ENCODE peak calls at places on chromosome 4, in eight cellular contexts. T is mesothelial cell of epicardium; A is uterus; D is lung; L is HT1080; K is stimulated activated CD8-positive, alpha-beta memory T cell treated with anti-CD3 and anti-CD28 coated beads, Interleukin-7, amount 100 ng/mL, for 24 hours; U is cardiac muscle cell; G is activated T-helper 1 cell treated with anti-CD3 and anti-CD28 coated beads, Interleukin-2, amount 50 U/mL, for 16 hours. X is an unnamed sample.

GRCh38 chr4:166527500-166527899 is 654.5 kb downstream of the TLL1 start:
- DNase-seq in T (no peak), A (no peak), D (no peak), L (peak; percentile 60), K (no peak), U (peak; percentile 23), G (no peak), X (no peak)

GRCh38 chr4:168421671-168422070 is 58.6 kb downstream of the DDX60L start:
- DNase-seq in T (no peak), A (no peak), D (no peak), L (peak; percentile 81), K (no peak), U (peak; percentile 71), G (no peak), X (no peak)

GRCh38 chr4:145183023-145183422 is 2.6 kb upstream of the OTUD4 start:
- DNase-seq in T (no peak), A (no peak), D (no peak), L (peak; percentile 14), K (no peak), U (no peak), G (no peak), X (peak; percentile 47)

GRCh38 chr4:127623755-127624087 is 9.0 kb upstream of the INTU start:
- DNase-seq in T (no peak), A (no peak), D (no peak), L (no peak), K (no peak), U (peak; percentile 47), G (no peak), X (no peak)

GRCh38 chr4:1242506-1243450 is 6.2 kb downstream of the CTBP1 start:
- DNase-seq in T (peak; percentile 35), A (no peak), D (no peak), L (no peak), K (no peak), U (no peak), G (no peak), X (no peak)

GRCh38 chr4:177532363-177532762 is 90.1 kb upstream of the AGA start:
- DNase-seq in T (no peak), A (no peak), D (no peak), L (no peak), K (no peak), U (no peak), G (no peak), X (no peak)

GRCh38 chr4:161350946-161351345 is 812.9 kb downstream of the FSTL5 start:
- DNase-seq in T (no peak), A (no peak), D (no peak), L (no peak), K (no peak), U (no peak), G (no peak), X (no peak)

GRCh38 chr4:3010998-3011397 is 47.6 kb downstream of the GRK4 start:
- DNase-seq in T (no peak), A (peak; percentile 34), D (no peak), L (no peak), K (no peak), U (peak; percentile 47), G (no peak), X (no peak)

GRCh38 chr4:23614284-23614892 is 275.5 kb downstream of the PPARGC1A start:
- DNase-seq in T (no peak), A (no peak), D (no peak), L (peak; percentile 55), K (no peak), U (peak; percentile 42), G (no peak), X (peak; percentile 59)

GRCh38 chr4:128847074-128847724 is 37.7 kb downstream of the JADE1 start:
- DNase-seq in T (no peak), A (no peak), D (no peak), L (no peak), K (no peak), U (peak; percentile 27), G (no peak), X (no peak)

GRCh38 chr4:41573458-41574129 is 35.6 kb downstream of the LIMCH1 start:
- DNase-seq in T (no peak), A (no peak), D (no peak), L (no peak), K (no peak), U (no peak), G (no peak), X (no peak)

GRCh38 chr4:75287738-75288517 is 226.3 kb downstream of the RCHY1 start:
- DNase-seq in T (no peak), A (no peak), D (no peak), L (no peak), K (no peak), U (no peak), G (no peak), X (no peak)

GRCh38 chr4:142222127-142222526 is 585.7 kb downstream of the IL15 start:
- DNase-seq in T (no peak), A (no peak), D (no peak), L (peak; percentile 3), K (no peak), U (no peak), G (no peak), X (no peak)

GRCh38 chr4:125169192-125169591 is 145.6 kb upstream of the FAT4 start:
- DNase-seq in T (no peak), A (no peak), D (no peak), L (no peak), K (no peak), U (no peak), G (no peak), X (no peak)

GRCh38 chr4:8080754-8081065 is 77.9 kb downstream of the ABLIM2 start:
- DNase-seq in T (no peak), A (no peak), D (no peak), L (no peak), K (no peak), U (no peak), G (no peak), X (no peak)

GRCh38 chr4:65242156-65242846 is 428.0 kb downstream of the EPHA5 start:
- DNase-seq in T (no peak), A (no peak), D (no peak), L (peak; percentile 78), K (no peak), U (no peak), G (no peak), X (no peak)

X was measured in RKO.